ENCODE peak calls at places on chromosomes 6 and 20, in nine cellular contexts. J, G, C, R, N, X, M, Q and L are unnamed samples.
A peak's percentile ranks its signal among the peaks of the same experiment; 100 is the strongest.

GRCh38 chr20:44609511-44610312 is 27.3 kb downstream of the PKIG start:
- DNase-seq in X (peak; percentile 90), C (no peak), M (peak; percentile 90), G (peak; percentile 97), R (peak; percentile 94), J (peak; percentile 78), Q (no peak), N (peak; percentile 94), L (peak; percentile 93)

GRCh38 chr6:159221486-159222170 is 52.4 kb downstream of the FNDC1 start:
- DNase-seq in X (no peak), N (no peak), M (no peak), J (no peak), C (no peak), R (no peak), G (no peak), Q (no peak), L (no peak)

GRCh38 chr20:19540401-19540800 is 217.7 kb upstream of the RIN2 start:
- DNase-seq in J (no peak), Q (no peak), G (no peak), X (no peak), C (no peak), N (no peak), R (no peak), M (no peak), L (no peak)

GRCh38 chr6:166957087-166957804 is 896 bp upstream of the RNASET2 start:
- DNase-seq in J (no peak), G (peak; percentile 65), N (peak; percentile 93), Q (no peak), M (peak; percentile 64), R (peak; percentile 84), X (peak; percentile 39), C (peak; percentile 13), L (peak; percentile 82)

GRCh38 chr20:59611286-59611685 is 6.9 kb downstream of the PHACTR3 start:
- DNase-seq in N (peak; percentile 42), C (no peak), Q (no peak), R (no peak), J (no peak), G (peak; percentile 63), X (no peak), M (no peak), L (peak; percentile 55)

GRCh38 chr6:75932067-75932466 is 140.4 kb downstream of the IMPG1 start:
- DNase-seq in C (no peak), Q (no peak), X (no peak), M (no peak), R (no peak), J (peak; percentile 4), N (no peak), G (peak; percentile 58), L (peak; percentile 22)

GRCh38 chr6:157090736-157091135 is 232.6 kb downstream of the TMEM242 start:
- DNase-seq in Q (no peak), R (no peak), G (no peak), X (no peak), J (no peak), N (no peak), M (no peak), C (no peak), L (no peak)

GRCh38 chr6:170025341-170026271 is 265.3 kb downstream of the DLL1 start:
- DNase-seq in N (peak; percentile 54), J (no peak), X (no peak), C (no peak), Q (no peak), M (peak; percentile 48), R (peak; percentile 67), G (peak; percentile 39), L (no peak)

GRCh38 chr6:151412905-151413304 is 21.5 kb upstream of the ZBTB2 start:
- DNase-seq in Q (no peak), R (no peak), M (no peak), C (no peak), X (no peak), J (no peak), G (no peak), N (no peak), L (no peak)

GRCh38 chr20:37297066-37297736 is 7.7 kb downstream of the MANBAL start:
- DNase-seq in M (no peak), J (peak; percentile 84), G (no peak), R (peak; percentile 80), N (no peak), C (no peak), X (peak; percentile 81), Q (no peak), L (no peak)

GRCh38 chr6:35062676-35063574 is 78.2 kb downstream of the TCP11 start:
- DNase-seq in M (no peak), Q (no peak), X (no peak), N (peak; percentile 38), G (no peak), J (no peak), R (no peak), C (no peak), L (peak; percentile 2)

GRCh38 chr6:170139531-170139930 is 151.3 kb downstream of the DLL1 start:
- DNase-seq in J (no peak), X (no peak), G (no peak), M (peak; percentile 41), R (peak; percentile 57), Q (no peak), C (no peak), N (peak; percentile 52), L (no peak)

GRCh38 chr20:36819662-36820061 is 46.1 kb upstream of the DSN1 start:
- DNase-seq in N (no peak), J (no peak), Q (no peak), C (no peak), R (no peak), X (no peak), G (no peak), M (no peak), L (no peak)

DNA sequence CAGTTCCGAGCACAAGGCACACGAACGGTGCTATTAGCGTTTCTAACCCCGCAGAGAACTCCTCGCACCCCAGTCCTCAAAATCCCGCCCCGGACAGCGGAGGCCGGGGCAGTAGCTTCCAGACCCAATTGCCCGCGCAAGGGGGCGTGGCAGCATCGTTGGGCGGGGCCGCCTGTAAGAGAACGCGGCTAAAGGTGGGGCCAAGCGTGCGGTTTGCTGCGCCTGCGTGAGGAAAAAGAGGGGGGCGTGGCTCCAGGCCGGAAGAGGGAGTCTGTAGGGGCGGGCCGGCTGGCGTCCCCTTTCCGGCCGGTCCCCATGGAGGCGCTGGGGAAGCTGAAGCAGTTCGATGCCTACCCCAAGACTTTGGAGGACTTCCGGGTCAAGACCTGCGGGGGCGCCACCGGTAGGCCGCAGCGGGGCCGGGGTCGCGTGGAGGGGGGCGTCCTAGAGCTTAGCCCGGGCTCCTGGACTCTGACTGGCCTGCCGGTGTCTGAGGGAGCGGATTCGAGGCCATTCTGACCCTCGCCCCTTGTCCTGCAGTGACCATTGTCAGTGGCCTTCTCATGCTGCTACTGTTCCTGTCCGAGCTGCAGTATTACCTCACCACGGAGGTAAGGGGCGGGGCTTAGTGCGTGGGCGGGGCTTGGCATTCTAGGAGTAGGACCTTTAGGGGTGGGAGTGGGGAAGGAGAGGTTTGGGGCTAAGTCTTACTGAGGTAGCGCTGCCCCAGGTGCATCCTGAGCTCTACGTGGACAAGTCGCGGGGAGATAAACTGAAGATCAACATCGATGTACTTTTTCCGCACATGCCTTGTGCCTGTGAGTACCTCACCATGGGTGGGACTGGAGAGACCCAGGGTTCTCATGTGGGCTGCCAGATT is at the start of gene ERGIC3:
- DNase-seq in J (peak; percentile 90), Q (peak; percentile 77), X (peak; percentile 97), R (peak; percentile 98), C (peak; percentile 84), N (peak; percentile 99), M (peak; percentile 98), G (peak; percentile 98), L (peak; percentile 98)
- TF ChIP-seq POLR2A in J (no peak), Q (peak; percentile 78), X (peak; percentile 19), R (no peak), C (no peak), N (no peak), M (peak; percentile 57), G (no peak), L (peak; percentile 63)

DNA sequence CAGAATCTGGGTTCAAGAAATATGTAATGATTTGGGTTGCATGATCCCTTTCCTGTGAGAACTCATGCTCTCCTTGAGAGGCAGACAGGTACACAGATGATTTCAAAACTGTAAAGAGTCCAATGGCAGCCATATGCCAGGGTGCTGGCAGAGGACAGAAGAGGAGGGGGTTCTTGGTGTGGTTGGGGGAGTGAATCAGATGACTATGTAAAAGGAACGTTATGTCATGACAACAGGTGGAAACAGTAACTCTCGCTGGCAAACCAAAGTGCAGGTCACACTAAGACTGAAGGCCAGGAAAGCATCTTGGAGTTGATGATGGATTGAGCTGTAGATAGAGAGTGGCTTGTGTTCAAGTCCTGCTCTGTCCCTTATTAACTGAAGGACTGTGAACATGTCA is 20.3 kb downstream of the OR2A4 start:
- DNase-seq in X (no peak), R (no peak), J (no peak), N (no peak), C (no peak), G (no peak), M (no peak), Q (no peak), L (no peak)
- H3K27ac ChIP-seq in X (no peak overlapping the region), R (no peak overlapping the region), J (no peak overlapping the region), N (no peak overlapping the region), C (no peak overlapping the region), G (no peak overlapping the region), M (no peak overlapping the region), Q (no peak overlapping the region), L (no peak overlapping the region)

GRCh38 chr6:30883743-30884520 is at the start of gene DDR1:
- DNase-seq in R (peak; percentile 91), Q (no peak), C (no peak), J (peak; percentile 54), X (peak; percentile 84), G (peak; percentile 80), N (peak; percentile 89), M (peak; percentile 57), L (peak; percentile 80)
- TF ChIP-seq POLR2A in R (no peak), Q (peak; percentile 18), C (peak; percentile 79), J (no peak), X (no peak), G (no peak), N (no peak), M (no peak), L (no peak)

DNA sequence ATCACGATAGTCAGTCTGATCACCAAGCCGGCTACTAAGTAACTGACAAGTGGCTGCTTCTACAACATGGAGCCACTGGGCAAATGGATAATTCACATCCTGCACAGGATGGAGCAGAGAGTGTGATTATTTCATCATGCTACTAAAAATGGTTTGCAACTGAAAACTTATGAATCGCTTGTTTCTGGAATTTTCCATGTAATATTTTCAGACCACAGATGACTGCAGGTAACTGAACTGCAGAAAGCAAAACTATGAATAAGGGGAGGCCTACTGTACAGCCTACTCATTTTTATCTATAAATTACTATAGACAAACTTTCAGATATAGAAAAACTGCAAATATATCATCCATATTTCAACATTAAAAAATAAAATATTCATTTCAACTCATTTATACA is 91.5 kb downstream of the EPB41L2 start:
- DNase-seq in M (no peak), Q (no peak), N (no peak), C (no peak), G (no peak), X (no peak), J (no peak), R (no peak), L (no peak)
- H3K27ac ChIP-seq in M (no peak overlapping the region), Q (no peak overlapping the region), N (no peak overlapping the region), C (no peak overlapping the region), G (no peak overlapping the region), X (no peak overlapping the region), J (no peak overlapping the region), R (no peak overlapping the region), L (no peak overlapping the region)

DNA sequence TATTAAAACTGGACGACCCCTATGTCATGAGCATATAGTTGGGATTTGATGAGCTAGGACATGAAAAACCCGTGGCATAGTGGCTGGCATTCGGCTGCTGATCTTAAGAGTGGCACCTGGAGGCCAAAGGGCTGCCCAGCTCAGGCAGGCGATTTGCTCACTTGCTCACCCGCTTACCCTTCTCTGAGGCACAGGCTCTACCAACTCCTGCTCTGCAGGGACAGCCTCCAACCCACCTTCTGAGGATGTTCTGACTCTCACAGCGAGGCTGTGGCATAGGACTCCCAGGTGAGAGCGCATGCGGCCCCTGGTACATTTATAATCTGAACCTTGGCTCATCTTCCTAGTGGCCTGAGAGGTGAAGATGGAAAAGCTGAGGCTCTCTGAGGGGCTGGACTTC is 995 bp downstream of the RSPO4 start:
- DNase-seq in G (no peak), N (no peak), C (no peak), M (no peak), Q (no peak), X (no peak), R (peak; percentile 21), J (no peak), L (no peak)
- TF ChIP-seq POLR2A in G (no peak), N (no peak), C (no peak), M (no peak), Q (no peak), X (no peak), R (no peak), J (no peak), L (no peak)